ENCODE peak calls at places on chromosome 16, in four cellular contexts. N is A549, T is GM12878, J is HepG2. A is an unnamed sample.

GRCh38 chr16:66001432-66001831 is 365.1 kb upstream of the CDH5 start:
- DNase-seq in J (no peak), N (no peak), T (no peak), A (no peak)

GRCh38 chr16:62018301-62019060 is 17.8 kb downstream of the CDH8 start:
- DNase-seq in J (no peak), N (no peak), T (no peak), A (no peak)

GRCh38 chr16:78184554-78185183 is 85.2 kb downstream of the WWOX start:
- DNase-seq in N (no peak), T (no peak), J (peak; percentile 68), A (peak; percentile 49)

GRCh38 chr16:85535352-85536072 is 77.6 kb upstream of the GSE1 start:
- DNase-seq in N (no peak), J (peak; percentile 98), T (no peak), A (no peak)

GRCh38 chr16:88570691-88571092 is 489 bp downstream of the ZC3H18 start:
- DNase-seq in T (no peak), J (no peak), N (no peak), A (no peak)

GRCh38 chr16:65967376-65967775 is 399.1 kb upstream of the CDH5 start:
- DNase-seq in T (no peak), N (no peak), J (no peak), A (no peak)

GRCh38 chr16:65388592-65388991 is 266.7 kb upstream of the CDH11 start:
- DNase-seq in T (no peak), J (no peak), N (no peak), A (no peak)

GRCh38 chr16:87412996-87413421 is 20.9 kb downstream of the MAP1LC3B start:
- DNase-seq in N (no peak), T (no peak), J (no peak), A (no peak)

GRCh38 chr16:68088130-68088972 is 3.2 kb downstream of the NFATC3 start:
- DNase-seq in T (no peak), J (no peak), N (no peak), A (no peak)

GRCh38 chr16:1745181-1745899 is 26.0 kb downstream of the NME3 start:
- DNase-seq in J (no peak), T (no peak), N (no peak), A (no peak)
- TF ChIP-seq PBX3 in J (no peak), T (no peak), N (no peak), A (no peak)

GRCh38 chr16:10923650-10924214 is 18.5 kb downstream of the DEXI start:
- DNase-seq in N (no peak), T (no peak), J (peak; percentile 95), A (no peak)
- TF ChIP-seq USF2 in N (no peak), T (no peak), J (no peak), A (no peak)

GRCh38 chr16:74742051-74742481 is 32.6 kb downstream of the FA2H start:
- DNase-seq in N (no peak), T (no peak), J (no peak), A (no peak)
- TF ChIP-seq PBX3 in N (no peak), T (no peak), J (no peak), A (no peak)

GRCh38 chr16:23843143-23843542 is 7.4 kb downstream of the PRKCB start:
- DNase-seq in N (no peak), J (no peak), T (no peak), A (no peak)

GRCh38 chr16:23840310-23840709 is 4.5 kb downstream of the PRKCB start:
- DNase-seq in N (no peak), T (no peak), J (no peak), A (no peak)

GRCh38 chr16:23838485-23839142 is 2.8 kb downstream of the PRKCB start:
- DNase-seq in T (no peak), N (no peak), J (no peak), A (no peak)

GRCh38 chr16:23837553-23838308 is 1.9 kb downstream of the PRKCB start:
- DNase-seq in T (no peak), N (no peak), J (no peak), A (no peak)

GRCh38 chr16:23842137-23842600 is 6.4 kb downstream of the PRKCB start:
- DNase-seq in N (no peak), T (peak; percentile 96), J (no peak), A (no peak)
- TF ChIP-seq USF2 in N (no peak), T (no peak), J (no peak), A (no peak)

GRCh38 chr16:9955677-9956076 is 226.6 kb downstream of the GRIN2A start:
- DNase-seq in T (no peak), J (no peak), N (no peak), A (no peak)

GRCh38 chr16:9957002-9957401 is 225.2 kb downstream of the GRIN2A start:
- DNase-seq in N (no peak), T (no peak), J (no peak), A (no peak)

GRCh38 chr16:9954181-9954580 is 228.0 kb downstream of the GRIN2A start:
- DNase-seq in T (no peak), J (no peak), N (no peak), A (no peak)

DNA sequence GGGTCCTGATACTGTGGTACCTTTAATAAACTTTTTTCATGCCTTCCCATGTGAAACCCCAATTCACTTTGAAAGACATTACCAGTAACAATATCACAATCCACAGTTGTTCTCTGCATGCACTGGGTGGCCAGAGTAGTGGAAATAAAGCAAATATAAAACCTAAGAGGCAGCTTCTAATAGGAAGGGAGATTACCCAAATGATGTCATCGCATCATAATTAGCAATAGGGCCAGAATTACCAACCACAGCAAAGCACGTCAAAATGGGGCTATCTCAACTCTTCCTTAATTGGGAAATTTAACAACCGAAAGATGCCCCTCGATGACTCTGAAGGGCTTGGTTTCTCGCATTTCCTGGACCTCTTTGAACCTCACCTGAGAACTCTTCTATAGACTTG is 224.8 kb downstream of the GRIN2A start:
- DNase-seq in T (no peak), J (no peak), N (no peak), A (no peak)
- TF ChIP-seq PBX3 in T (no peak), J (no peak), N (no peak), A (no peak)